ENCODE peak calls at places on chromosome 16, in four cellular contexts. J, G, R and O are unnamed samples. For H3K4me1, the result is how much of the 10 kb centered on the place peaks cover.

GRCh38 chr16:4882633-4883285 is 35.5 kb downstream of the UBN1 start:
- DNase-seq in G (no peak), J (peak), R (peak), O (no peak)

GRCh38 chr16:67528870-67529638 is 425 bp downstream of the RIPOR1 start:
- DNase-seq in G (peak), J (peak), R (peak), O (peak)

GRCh38 chr16:74438492-74438979 is 17.3 kb upstream of the CLEC18B start:
- DNase-seq in R (no peak), G (no peak), J (no peak), O (no peak)

GRCh38 chr16:83705856-83706255 is 101.9 kb upstream of the HSBP1 start:
- DNase-seq in R (no peak), G (no peak), J (no peak), O (no peak)

GRCh38 chr16:78005881-78006280 is 16.5 kb upstream of the CLEC3A start:
- DNase-seq in R (no peak), G (no peak), J (no peak), O (no peak)

GRCh38 chr16:1152651-1153259 is at the start of gene CACNA1H:
- DNase-seq in G (no peak), J (peak), R (no peak), O (no peak)

GRCh38 chr16:63689068-63689467 is 1432.8 kb downstream of the CDH11 start:
- DNase-seq in R (no peak), J (no peak), G (no peak), O (no peak)

GRCh38 chr16:74226361-74226979 is 70.1 kb upstream of the PSMD7 start:
- DNase-seq in R (peak), G (no peak), J (peak), O (no peak)

GRCh38 chr16:46690281-46691178 is 1.1 kb downstream of the ORC6 start:
- DNase-seq in R (peak), G (no peak), J (peak), O (no peak)

GRCh38 chr16:26530584-26531289 is 536.0 kb upstream of the C16orf82 start:
- DNase-seq in J (no peak), R (no peak), G (no peak), O (no peak)

GRCh38 chr16:14667347-14668266 is 26.5 kb downstream of the PLA2G10 start:
- DNase-seq in G (peak), J (no peak), R (no peak), O (no peak)

GRCh38 chr16:9393601-9394000 is 302.2 kb downstream of the HAPSTR1 start:
- DNase-seq in R (no peak), G (no peak), J (no peak), O (no peak)

GRCh38 chr16:47136101-47136820 is 7.5 kb downstream of the NETO2 start:
- DNase-seq in J (no peak), R (peak), G (no peak), O (no peak)

GRCh38 chr16:88375236-88376052 is 7.3 kb upstream of the ZNF469 start:
- DNase-seq in J (no peak), G (peak), R (no peak), O (peak)

DNA sequence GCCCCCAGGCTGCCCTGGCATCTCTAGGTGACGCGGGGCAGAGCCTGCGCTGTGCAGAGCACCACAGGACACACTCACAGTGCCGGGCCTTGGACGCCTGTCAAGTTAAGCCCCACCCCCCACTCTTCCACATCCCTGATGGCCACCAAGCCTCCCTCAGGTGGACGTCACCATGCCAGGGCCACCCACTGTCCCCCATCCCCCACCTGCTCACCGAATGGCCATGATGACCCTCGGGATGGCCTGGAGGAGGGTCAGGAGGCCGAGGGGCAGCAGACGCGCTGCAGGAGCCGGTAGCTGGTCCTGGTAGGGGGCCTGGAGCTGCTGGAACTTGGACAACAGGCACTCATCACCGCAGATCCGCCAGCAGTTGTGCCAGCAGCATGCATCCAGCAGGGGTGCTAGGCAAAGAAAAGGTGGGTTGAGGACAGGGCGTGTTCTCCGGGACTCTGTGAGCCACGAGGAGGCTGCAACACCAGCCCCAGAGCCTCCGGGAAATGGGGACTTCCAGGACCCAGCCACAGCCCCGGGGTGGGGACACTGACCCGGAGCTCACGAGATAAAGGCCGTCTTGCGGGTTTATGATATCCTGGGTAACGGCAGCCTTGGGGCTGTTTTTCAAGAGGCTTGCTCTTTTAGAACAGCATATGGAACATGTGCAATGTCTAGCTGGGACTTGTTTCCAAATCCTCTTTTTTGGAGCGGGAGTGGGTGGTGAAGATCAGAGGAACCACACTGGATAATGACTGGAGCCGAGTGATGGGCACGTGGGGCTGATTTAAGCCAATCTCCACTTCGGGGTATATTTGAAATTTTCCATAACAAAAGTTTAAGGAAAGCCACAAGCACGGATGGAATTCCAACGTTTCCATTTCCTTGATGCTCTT is 11.4 kb downstream of the C16orf95 start:
- DNase-seq in J (peak), R (no peak), G (no peak), O (no peak)
- TF ChIP-seq CTCF in J (peak), R (no peak), G (no peak), O (no peak)

DNA sequence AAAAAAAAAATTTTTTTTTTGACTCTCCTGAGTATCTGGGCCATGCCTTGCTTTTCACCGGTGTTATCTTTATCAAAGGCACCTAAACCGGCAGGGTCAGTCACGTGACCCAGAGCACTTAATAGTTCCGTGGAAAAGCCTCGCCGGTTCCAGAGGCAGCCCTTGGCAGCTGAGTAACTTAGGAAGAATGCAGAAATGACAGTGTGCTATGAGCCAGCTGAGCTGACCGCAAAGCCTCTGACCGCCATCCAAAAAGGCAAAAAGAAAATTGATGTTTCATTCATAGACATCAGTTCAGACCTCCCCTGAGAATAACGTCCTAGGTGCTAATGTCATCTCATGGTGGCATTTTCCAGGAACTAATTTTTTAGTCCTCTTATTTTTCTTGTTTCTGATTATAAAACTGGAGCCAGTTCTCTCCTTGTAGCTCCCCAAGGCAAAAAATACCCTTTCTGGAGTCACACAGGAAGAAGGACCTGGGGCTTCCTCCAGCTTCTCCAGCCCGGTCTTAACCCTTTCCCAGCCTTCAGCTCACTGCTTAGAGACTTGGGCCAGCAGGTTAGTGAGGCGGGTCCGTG is 122.6 kb downstream of the SOCS1 start:
- DNase-seq in G (peak), J (peak), R (peak), O (peak)
- H3K4me1 ChIP-seq in G (half or more), J (half or more), R (half or more), O (half or more)

DNA sequence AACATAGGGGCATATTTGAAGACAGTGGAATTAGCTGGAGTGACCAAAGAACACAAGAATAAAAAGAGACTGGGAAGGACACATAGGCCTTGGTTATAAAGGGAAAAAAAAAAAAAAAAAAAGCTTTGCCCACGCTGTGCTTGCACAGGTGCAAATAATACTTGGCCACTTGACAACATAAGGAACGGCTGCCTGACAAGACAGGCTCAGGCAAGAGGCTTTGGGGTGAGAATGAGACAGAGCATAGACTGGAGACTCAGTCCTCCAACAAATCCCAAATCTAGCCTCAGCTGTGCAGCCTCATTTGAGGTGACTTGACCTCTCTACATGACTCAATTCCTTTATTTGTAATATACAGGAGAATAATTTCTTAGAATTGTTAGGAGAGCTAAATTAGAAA is 332.8 kb upstream of the DYNLRB2 start:
- DNase-seq in G (no peak), J (no peak), R (no peak), O (no peak)
- TF ChIP-seq CTCF in G (no peak), J (no peak), R (no peak), O (no peak)

GRCh38 chr16:50279142-50279865 is 13.0 kb downstream of the ADCY7 start:
- DNase-seq in J (no peak), G (peak), R (no peak), O (peak)
- H3K4me1 ChIP-seq in J (under half), G (under half), R (under half), O (under half)

GRCh38 chr16:30491744-30492308 is 19.3 kb downstream of the ITGAL start:
- DNase-seq in J (peak), R (peak), G (no peak), O (no peak)
- TF ChIP-seq CTCF in J (no peak), R (no peak), G (no peak), O (no peak)

GRCh38 chr16:54118846-54119245 is 167.7 kb downstream of the IRX3 start:
- DNase-seq in R (no peak), G (no peak), J (no peak), O (no peak)

GRCh38 chr16:54112807-54113206 is 173.8 kb downstream of the IRX3 start:
- DNase-seq in J (no peak), R (no peak), G (no peak), O (no peak)

GRCh38 chr16:54110582-54110981 is 176.0 kb downstream of the IRX3 start:
- DNase-seq in R (no peak), G (no peak), J (no peak), O (no peak)

GRCh38 chr16:54116126-54116525 is 170.5 kb downstream of the IRX3 start:
- DNase-seq in J (no peak), G (no peak), R (no peak), O (no peak)

DNA sequence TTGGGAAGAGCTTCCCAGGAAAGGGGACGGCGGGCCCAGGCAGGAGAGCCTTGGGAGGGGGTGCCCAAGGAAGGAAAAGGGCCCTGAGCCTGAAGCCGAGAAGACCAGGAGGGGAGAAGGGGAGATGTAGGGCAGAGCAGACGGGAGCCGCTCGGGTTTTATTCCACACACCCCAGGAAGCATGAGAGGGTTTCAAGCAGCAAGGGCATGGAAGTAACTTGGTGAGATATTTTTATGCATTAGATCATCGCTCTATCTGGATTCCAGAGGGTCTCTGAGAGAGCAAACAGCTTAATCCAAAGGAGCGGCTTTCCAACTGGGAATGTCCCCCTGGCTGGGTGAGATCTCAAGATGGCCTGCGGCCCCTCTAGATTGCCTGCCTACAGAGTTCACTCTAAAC is 171.0 kb downstream of the IRX3 start:
- DNase-seq in J (no peak), R (no peak), G (no peak), O (no peak)
- H3K4me1 ChIP-seq in J (under half), R (under half), G (under half), O (under half)

GRCh38 chr16:20997147-20997546 is 96.6 kb downstream of the LYRM1 start:
- DNase-seq in G (no peak), J (no peak), R (no peak), O (no peak)

GRCh38 chr16:20995711-20996110 is 95.1 kb downstream of the LYRM1 start:
- DNase-seq in J (no peak), G (no peak), R (no peak), O (no peak)

GRCh38 chr16:21005008-21005407 is 104.4 kb downstream of the LYRM1 start:
- DNase-seq in G (no peak), J (no peak), R (no peak), O (no peak)

DNA sequence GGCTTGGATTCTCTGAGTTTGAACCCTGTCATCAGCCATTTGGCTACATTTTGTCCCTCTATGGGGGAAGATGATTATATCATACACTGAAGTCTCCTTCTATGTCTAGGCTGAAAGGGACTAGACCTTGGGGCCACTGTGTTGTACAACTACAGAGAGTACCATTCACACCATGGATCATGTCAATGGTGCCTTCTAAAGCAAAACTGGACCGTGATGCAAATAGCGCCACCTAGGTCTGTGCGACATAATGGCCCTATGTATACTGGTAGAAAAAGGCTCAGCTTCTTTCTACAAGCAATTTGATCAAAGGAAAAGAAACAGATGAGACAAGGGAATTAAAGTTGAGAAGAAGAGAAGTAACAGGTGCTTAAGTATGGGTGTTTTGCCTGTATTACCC is 100.7 kb downstream of the LYRM1 start:
- DNase-seq in J (no peak), R (peak), G (no peak), O (no peak)
- TF ChIP-seq CTCF in J (peak), R (peak), G (peak), O (peak)

GRCh38 chr16:22670551-22670970 is 143.4 kb upstream of the HS3ST2 start:
- DNase-seq in J (no peak), R (peak), G (no peak), O (no peak)

GRCh38 chr16:22670044-22670536 is 143.9 kb upstream of the HS3ST2 start:
- DNase-seq in R (no peak), J (no peak), G (no peak), O (no peak)

GRCh38 chr16:22665803-22666202 is 148.2 kb upstream of the HS3ST2 start:
- DNase-seq in R (no peak), G (no peak), J (no peak), O (peak)

GRCh38 chr16:22665048-22665797 is 148.7 kb upstream of the HS3ST2 start:
- DNase-seq in G (no peak), R (no peak), J (no peak), O (no peak)

DNA sequence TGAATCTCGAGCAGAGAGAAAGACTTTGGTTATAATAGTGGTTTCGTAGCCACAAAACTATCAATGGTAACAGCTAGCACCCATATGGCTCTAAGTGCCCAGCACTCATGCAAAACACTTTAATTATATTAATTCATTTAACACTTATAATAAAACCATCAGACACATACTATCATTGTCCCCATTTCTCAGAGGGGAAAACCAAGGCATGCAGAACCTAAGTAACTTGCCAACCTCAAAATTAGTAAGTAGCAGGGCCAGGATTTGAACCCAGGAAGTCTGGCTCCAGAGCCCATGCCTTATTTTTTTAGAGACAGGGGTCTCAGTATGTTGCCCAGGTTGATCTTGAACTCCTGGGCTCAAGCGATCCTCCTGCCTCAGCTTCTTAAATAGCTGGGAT is 145.6 kb upstream of the HS3ST2 start:
- DNase-seq in R (no peak), G (no peak), J (no peak), O (no peak)
- H3K4me1 ChIP-seq in R (under half), G (under half), J (under half), O (under half)